ENCODE peak calls at places on chromosomes 6 and 20, in five cellular contexts. J, V, U, L and Q are unnamed samples.

GRCh38 chr6:45985026-45985425 is 30.6 kb downstream of the CLIC5 start:
- DNase-seq in J (no peak), U (no peak), V (no peak), L (no peak), Q (no peak)

GRCh38 chr6:71220466-71220865 is 68.1 kb upstream of the OGFRL1 start:
- DNase-seq in U (no peak), L (no peak), V (no peak), J (no peak), Q (no peak)

GRCh38 chr6:24274441-24275083 is 83.3 kb downstream of the DCDC2 start:
- DNase-seq in L (no peak), U (no peak), J (no peak), V (no peak), Q (peak)

GRCh38 chr6:145813285-145814034 is 1.1 kb downstream of the FBXO30 start:
- DNase-seq in J (no peak), L (peak), V (peak), U (peak), Q (peak)

GRCh38 chr20:4513720-4514119 is 208.0 kb upstream of the PRND start:
- DNase-seq in U (no peak), J (no peak), V (peak), L (no peak), Q (peak)

GRCh38 chr6:28777147-28777461 is 146.7 kb downstream of the TRIM27 start:
- DNase-seq in L (no peak), V (no peak), U (no peak), J (no peak), Q (no peak)

GRCh38 chr6:170177383-170178265 is 113.3 kb downstream of the DLL1 start:
- DNase-seq in J (peak), L (peak), V (no peak), U (no peak), Q (no peak)

GRCh38 chr6:44561832-44562496 is 174.5 kb downstream of the CDC5L start:
- DNase-seq in V (no peak), L (no peak), U (no peak), J (no peak), Q (no peak)

GRCh38 chr6:136775548-136775947 is 16.7 kb downstream of the MAP3K5 start:
- DNase-seq in V (no peak), J (no peak), U (no peak), L (no peak), Q (no peak)

GRCh38 chr6:52506502-52506875 is 70.4 kb downstream of the TRAM2 start:
- DNase-seq in L (no peak), V (no peak), J (no peak), U (no peak), Q (no peak)

GRCh38 chr6:105855433-105855832 is 230.7 kb upstream of the PRDM1 start:
- DNase-seq in U (no peak), J (no peak), V (no peak), L (no peak), Q (no peak)

GRCh38 chr20:32488066-32488838 is 96.9 kb downstream of the NOL4L start:
- DNase-seq in V (no peak), U (no peak), L (no peak), J (no peak), Q (no peak)

GRCh38 chr20:37907677-37908397 is 4.9 kb downstream of the VSTM2L start:
- DNase-seq in L (no peak), V (peak), J (no peak), U (peak), Q (peak)

GRCh38 chr20:57048027-57048869 is 218.2 kb downstream of the BMP7 start:
- DNase-seq in V (peak), U (no peak), L (no peak), J (no peak), Q (peak)

GRCh38 chr6:158481612-158482473 is 78.0 kb upstream of the TMEM181 start:
- DNase-seq in V (peak), L (no peak), U (peak), J (no peak), Q (peak)

GRCh38 chr20:49149281-49150045 is 38.7 kb downstream of the STAU1 start:
- DNase-seq in L (no peak), J (no peak), V (no peak), U (no peak), Q (peak)

GRCh38 chr6:47151232-47151898 is 109.2 kb upstream of the ADGRF1 start:
- DNase-seq in L (no peak), U (no peak), V (no peak), J (no peak), Q (no peak)

GRCh38 chr6:32108094-32108627 is 977 bp downstream of the TNXB start:
- DNase-seq in U (peak), L (no peak), V (peak), J (no peak), Q (peak)

GRCh38 chr6:113067612-113068262 is 720.6 kb downstream of the RFPL4B start:
- DNase-seq in J (no peak), V (no peak), U (no peak), L (no peak), Q (peak)

GRCh38 chr6:148457137-148457842 is 114.7 kb downstream of the SASH1 start:
- DNase-seq in V (no peak), U (no peak), J (no peak), L (no peak), Q (peak)

GRCh38 chr6:120005292-120005976 is 655.9 kb upstream of the MAN1A1 start:
- DNase-seq in V (no peak), L (no peak), U (no peak), J (no peak), Q (no peak)

GRCh38 chr6:167550936-167551633 is 226.2 kb downstream of the TTLL2 start:
- DNase-seq in U (no peak), J (peak), L (no peak), V (no peak), Q (no peak)

GRCh38 chr6:29146154-29146553 is 24.6 kb upstream of the OR2J2 start:
- DNase-seq in J (no peak), U (no peak), L (no peak), V (no peak), Q (no peak)

GRCh38 chr6:46222286-46222685 is 51.5 kb upstream of the ENPP5 start:
- DNase-seq in V (no peak), L (no peak), J (no peak), U (no peak), Q (no peak)

GRCh38 chr20:60999256-60999655 is 252.8 kb upstream of the CDH4 start:
- DNase-seq in J (no peak), U (no peak), V (no peak), L (no peak), Q (peak)

GRCh38 chr6:467671-468082 is 76.1 kb downstream of the IRF4 start:
- DNase-seq in L (no peak), V (no peak), J (no peak), U (no peak), Q (no peak)

GRCh38 chr6:3202999-3203696 is 24.3 kb downstream of the TUBB2B start:
- DNase-seq in V (no peak), U (no peak), J (no peak), L (no peak), Q (no peak)

GRCh38 chr6:2542858-2543218 is 207.9 kb downstream of the MYLK4 start:
- DNase-seq in L (peak), U (peak), V (no peak), J (no peak), Q (peak)

GRCh38 chr20:13302647-13303425 is 81.8 kb downstream of the ISM1 start:
- DNase-seq in L (peak), V (peak), U (no peak), J (no peak), Q (peak)

GRCh38 chr20:33812673-33813462 is 1.7 kb downstream of the CHMP4B start:
- DNase-seq in U (no peak), J (peak), V (peak), L (no peak), Q (peak)

GRCh38 chr6:41939091-41939847 is 2.3 kb downstream of the CCND3 start:
- DNase-seq in L (no peak), J (no peak), V (no peak), U (no peak), Q (peak)

GRCh38 chr6:150057501-150057951 is 11.4 kb downstream of the ULBP3 start:
- DNase-seq in V (no peak), U (no peak), L (no peak), J (no peak), Q (no peak)

GRCh38 chr6:39203804-39204495 is 25.3 kb downstream of the KCNK5 start:
- DNase-seq in L (no peak), J (peak), U (no peak), V (peak), Q (no peak)

GRCh38 chr6:43773050-43773956 is 3.3 kb downstream of the VEGFA start:
- DNase-seq in V (peak), L (peak), U (no peak), J (peak), Q (peak)

GRCh38 chr20:11972478-11972877 is 54.8 kb downstream of the BTBD3 start:
- DNase-seq in V (no peak), J (no peak), L (no peak), U (no peak), Q (no peak)

GRCh38 chr6:135251964-135252429 is 70.9 kb downstream of the MYB start:
- DNase-seq in U (no peak), J (no peak), V (no peak), L (no peak), Q (no peak)

GRCh38 chr6:80022803-80023202 is 18.4 kb downstream of the TTK start:
- DNase-seq in L (no peak), V (no peak), U (no peak), J (no peak), Q (peak)

GRCh38 chr6:110549277-110549676 is 72.9 kb upstream of the SLC22A16 start:
- DNase-seq in U (no peak), V (no peak), L (no peak), J (no peak), Q (no peak)

GRCh38 chr6:168103036-168103830 is 24.2 kb upstream of the FRMD1 start:
- DNase-seq in V (no peak), U (no peak), J (no peak), L (no peak), Q (no peak)